ENCODE peak calls at places on chromosomes 1 and 21, in eight cellular contexts. Q is HCT116, K is breast epithelium, M is transverse colon, E is stomach, C is K562, A is GM12878, X is vagina. G is an unnamed sample. For H3K4me1, the result is how much of the 10 kb centered on the place peaks cover.

GRCh38 chr1:6447016-6447817 is 18.8 kb downstream of the TNFRSF25 start:
- DNase-seq in K (no peak), M (peak), E (no peak), Q (no peak), A (no peak), X (no peak), C (no peak), G (no peak)

GRCh38 chr1:220786337-220787068 is at the start of gene MTARC1:
- DNase-seq in A (no peak), M (peak), Q (no peak), E (peak), K (no peak), C (no peak), X (no peak), G (peak)

GRCh38 chr21:45347712-45348477 is 57.1 kb upstream of the COL18A1 start:
- DNase-seq in X (no peak), E (no peak), Q (no peak), C (no peak), K (no peak), M (no peak), A (no peak), G (no peak)

GRCh38 chr1:199081739-199082138 is 442.9 kb downstream of the PTPRC start:
- DNase-seq in Q (no peak), E (no peak), X (no peak), K (no peak), C (no peak), M (no peak), A (peak), G (no peak)

GRCh38 chr1:22829001-22829989 is 118.7 kb downstream of the EPHB2 start:
- DNase-seq in A (no peak), M (no peak), X (no peak), C (no peak), E (no peak), K (no peak), Q (no peak), G (no peak)

GRCh38 chr1:233433436-233434213 is 106.1 kb downstream of the MAP3K21 start:
- DNase-seq in C (no peak), K (no peak), X (no peak), A (no peak), Q (no peak), E (no peak), M (no peak), G (no peak)

GRCh38 chr1:30881266-30882181 is 27.0 kb downstream of the SDC3 start:
- DNase-seq in X (no peak), Q (no peak), K (no peak), A (peak), C (no peak), M (peak), E (no peak), G (no peak)

GRCh38 chr1:157377216-157377821 is 175.0 kb downstream of the FCRL5 start:
- DNase-seq in M (peak), X (no peak), A (no peak), E (peak), C (no peak), K (no peak), Q (peak), G (peak)

GRCh38 chr1:178733972-178734371 is 8.9 kb downstream of the RALGPS2 start:
- DNase-seq in E (no peak), M (no peak), K (no peak), Q (no peak), A (no peak), C (no peak), X (no peak), G (no peak)

GRCh38 chr1:105416246-105416645 is 1640.2 kb upstream of the PRMT6 start:
- DNase-seq in M (no peak), A (no peak), K (no peak), Q (no peak), C (no peak), E (no peak), X (no peak), G (no peak)

GRCh38 chr1:147624011-147624410 is 46.3 kb downstream of the ACP6 start:
- DNase-seq in M (no peak), E (no peak), A (no peak), X (no peak), C (no peak), Q (no peak), K (no peak), G (no peak)

GRCh38 chr21:16169102-16169511 is 439.3 kb downstream of the USP25 start:
- DNase-seq in M (no peak), Q (no peak), X (no peak), C (no peak), E (no peak), K (no peak), A (no peak), G (no peak)

GRCh38 chr1:53641481-53642214 is 97.3 kb downstream of the GLIS1 start:
- DNase-seq in C (no peak), A (no peak), Q (no peak), K (no peak), M (no peak), X (no peak), E (no peak), G (no peak)

GRCh38 chr1:174114788-174115448 is 44.4 kb upstream of the RABGAP1L start:
- DNase-seq in Q (peak), K (no peak), C (peak), A (no peak), E (no peak), M (peak), X (no peak), G (peak)

GRCh38 chr21:34809822-34810221 is 141.0 kb downstream of the CLIC6 start:
- DNase-seq in X (no peak), C (no peak), M (no peak), E (no peak), K (no peak), A (no peak), Q (no peak), G (no peak)

GRCh38 chr1:19866029-19866428 is 16.2 kb upstream of the OTUD3 start:
- DNase-seq in E (no peak), C (no peak), X (no peak), M (no peak), Q (no peak), K (no peak), A (no peak), G (no peak)

GRCh38 chr1:37998089-37998808 is 7.1 kb downstream of the FHL3 start:
- DNase-seq in E (no peak), M (no peak), Q (no peak), A (no peak), X (no peak), K (no peak), C (no peak), G (no peak)

GRCh38 chr1:37998913-37999433 is 6.3 kb downstream of the FHL3 start:
- DNase-seq in C (no peak), K (no peak), M (no peak), X (no peak), E (no peak), Q (no peak), A (no peak), G (no peak)

GRCh38 chr1:38000529-38001453 is 4.5 kb downstream of the FHL3 start:
- DNase-seq in E (no peak), K (peak), Q (no peak), X (no peak), M (no peak), C (peak), A (no peak), G (peak)

GRCh38 chr1:38000233-38000528 is 5.1 kb downstream of the FHL3 start:
- DNase-seq in M (no peak), Q (no peak), C (no peak), A (no peak), K (no peak), E (no peak), X (no peak), G (no peak)

GRCh38 chr1:37999434-38000232 is 5.7 kb downstream of the FHL3 start:
- DNase-seq in C (peak), E (no peak), M (no peak), A (no peak), X (no peak), Q (no peak), K (peak), G (peak)
- TF ChIP-seq POLR2A in C (peak), E (no peak), M (no peak), A (no peak), X (no peak), Q (no peak), K (no peak), G (peak)

GRCh38 chr1:110631836-110632620 is 25.9 kb upstream of the KCNA2 start:
- DNase-seq in Q (no peak), C (no peak), M (no peak), E (no peak), A (no peak), X (no peak), K (no peak), G (no peak)

GRCh38 chr1:110633646-110634030 is 27.5 kb upstream of the KCNA2 start:
- DNase-seq in M (no peak), Q (no peak), X (no peak), A (no peak), C (no peak), K (no peak), E (no peak), G (no peak)

GRCh38 chr1:110634455-110635281 is 28.5 kb upstream of the KCNA2 start:
- DNase-seq in C (no peak), M (peak), X (peak), Q (no peak), A (peak), E (peak), K (peak), G (no peak)

GRCh38 chr1:110635434-110635833 is 29.3 kb upstream of the KCNA2 start:
- DNase-seq in C (no peak), M (no peak), K (no peak), A (no peak), E (no peak), Q (no peak), X (no peak), G (no peak)

GRCh38 chr1:110634086-110634454 is 27.9 kb upstream of the KCNA2 start:
- DNase-seq in Q (no peak), M (no peak), E (no peak), C (no peak), K (no peak), A (no peak), X (no peak), G (no peak)
- H3K4me1 ChIP-seq in Q (under half), M (under half), E (under half), C (under half), K (under half), A (half or more), X (under half), G (under half)

GRCh38 chr1:224238212-224238611 is 55.2 kb downstream of the DEGS1 start:
- DNase-seq in A (no peak), C (no peak), M (no peak), K (no peak), Q (no peak), X (no peak), E (no peak), G (no peak)

GRCh38 chr1:224238756-224239155 is 55.7 kb downstream of the DEGS1 start:
- DNase-seq in A (no peak), E (no peak), X (no peak), M (no peak), C (no peak), K (no peak), Q (no peak), G (no peak)

GRCh38 chr1:224237094-224237881 is 54.2 kb downstream of the DEGS1 start:
- DNase-seq in X (no peak), Q (no peak), M (no peak), K (no peak), A (no peak), C (no peak), E (no peak), G (no peak)

GRCh38 chr1:224234017-224234416 is 51.0 kb downstream of the DEGS1 start:
- DNase-seq in Q (no peak), E (no peak), C (no peak), A (no peak), X (no peak), K (no peak), M (no peak), G (no peak)

GRCh38 chr1:224235819-224236493 is 52.9 kb downstream of the DEGS1 start:
- DNase-seq in K (no peak), E (no peak), A (no peak), M (no peak), Q (no peak), X (no peak), C (no peak), G (no peak)
- TF ChIP-seq POLR2AphosphoS5 in K (no peak), E (no peak), A (no peak), M (no peak), Q (no peak), X (no peak), C (no peak), G (no peak)

GRCh38 chr1:214229736-214230135 is 51.2 kb upstream of the SMYD2 start:
- DNase-seq in E (no peak), X (no peak), M (no peak), C (no peak), Q (no peak), A (no peak), K (no peak), G (no peak)

GRCh38 chr1:214228976-214229375 is 52.0 kb upstream of the SMYD2 start:
- DNase-seq in K (no peak), X (no peak), E (no peak), C (no peak), M (no peak), A (no peak), Q (no peak), G (no peak)

GRCh38 chr1:214236477-214236876 is 44.5 kb upstream of the SMYD2 start:
- DNase-seq in C (no peak), Q (no peak), E (no peak), X (no peak), M (no peak), A (no peak), K (no peak), G (no peak)

GRCh38 chr1:214233856-214234634 is 46.9 kb upstream of the SMYD2 start:
- DNase-seq in E (no peak), Q (no peak), A (no peak), X (no peak), C (no peak), M (no peak), K (no peak), G (no peak)

DNA sequence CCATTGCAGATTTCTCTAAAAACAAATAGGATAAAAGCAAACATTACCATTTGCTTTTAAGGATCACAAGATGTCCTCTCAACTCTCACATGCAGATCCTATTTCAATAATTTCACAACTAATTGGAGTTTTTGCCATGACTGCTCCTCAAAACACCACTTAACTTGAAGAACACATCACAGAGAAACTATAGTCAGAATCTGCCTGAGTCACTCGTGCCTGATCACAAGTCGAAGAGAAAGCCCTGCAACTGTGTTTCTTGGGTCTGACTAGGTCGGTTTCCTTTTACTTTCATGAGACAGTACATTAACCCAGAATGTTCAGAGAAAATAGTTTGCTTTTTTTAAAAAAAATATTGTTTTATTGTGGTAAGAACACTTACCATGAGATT is 46.3 kb upstream of the SMYD2 start:
- DNase-seq in Q (no peak), M (no peak), K (no peak), C (no peak), X (no peak), E (no peak), A (no peak), G (no peak)
- TF ChIP-seq POLR2A in Q (no peak), M (no peak), K (no peak), C (no peak), X (no peak), E (no peak), A (no peak), G (no peak)

GRCh38 chr21:32940079-32941014 is 85.4 kb upstream of the OLIG2 start:
- DNase-seq in A (no peak), K (no peak), Q (peak), M (peak), E (peak), X (no peak), C (peak), G (peak)
- H3K4me1 ChIP-seq in A (under half), K (under half), Q (under half), M (under half), E (under half), X (under half), C (under half), G (under half)

GRCh38 chr1:58931024-58931423 is 147.2 kb upstream of the JUN start:
- DNase-seq in E (no peak), Q (no peak), X (no peak), M (no peak), C (no peak), K (no peak), A (no peak), G (no peak)

GRCh38 chr1:58931761-58932160 is 147.9 kb upstream of the JUN start:
- DNase-seq in Q (no peak), E (no peak), M (no peak), K (no peak), A (no peak), C (no peak), X (no peak), G (no peak)

GRCh38 chr1:58933599-58933926 is 149.7 kb upstream of the JUN start:
- DNase-seq in K (no peak), M (no peak), E (no peak), A (no peak), Q (no peak), C (no peak), X (no peak), G (no peak)

GRCh38 chr1:58934711-58935110 is 150.9 kb upstream of the JUN start:
- DNase-seq in A (no peak), X (peak), C (no peak), Q (no peak), E (no peak), K (no peak), M (no peak), G (peak)

DNA sequence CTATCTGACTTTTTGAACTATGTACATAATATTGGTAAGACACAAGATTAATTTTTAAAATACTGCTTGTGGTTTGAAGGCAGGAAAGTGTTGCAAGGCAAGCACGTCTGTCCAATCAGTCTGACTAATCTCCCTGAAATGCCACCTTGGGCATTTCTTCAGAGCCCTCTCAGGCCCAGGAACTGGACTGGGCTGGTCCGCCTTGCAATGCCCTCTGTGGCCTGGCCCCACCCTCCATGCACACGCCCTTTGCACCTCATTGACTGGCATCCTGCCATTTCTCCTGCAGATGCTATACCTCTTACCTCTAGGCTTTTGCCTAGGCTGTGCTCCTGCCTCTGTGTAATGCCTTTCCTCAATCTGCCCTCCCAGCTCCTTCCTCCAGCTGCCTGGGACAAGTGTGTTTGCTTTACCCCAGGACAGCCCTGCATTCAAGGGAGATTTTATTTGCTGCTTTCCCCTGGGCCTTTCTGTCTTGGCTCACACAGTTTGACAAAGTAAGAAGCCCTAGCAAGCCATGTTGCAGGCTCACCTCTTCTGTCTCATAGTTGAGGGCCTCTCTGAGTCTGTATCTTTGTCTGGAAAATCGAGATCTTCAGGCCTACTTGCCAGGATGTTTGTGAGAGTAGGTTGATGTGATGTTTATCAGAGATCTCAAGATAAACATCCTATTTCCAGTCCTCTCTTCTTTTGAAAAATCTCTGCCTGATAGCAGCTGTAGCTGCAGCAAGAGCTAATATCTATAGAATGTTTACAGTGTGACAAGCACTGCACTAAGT is 149.2 kb upstream of the JUN start:
- DNase-seq in Q (peak), K (peak), E (peak), X (no peak), M (peak), C (no peak), A (no peak), G (no peak)
- TF ChIP-seq POLR2AphosphoS5 in Q (peak), K (no peak), E (peak), X (peak), M (peak), C (no peak), A (no peak), G (no peak)

DNA sequence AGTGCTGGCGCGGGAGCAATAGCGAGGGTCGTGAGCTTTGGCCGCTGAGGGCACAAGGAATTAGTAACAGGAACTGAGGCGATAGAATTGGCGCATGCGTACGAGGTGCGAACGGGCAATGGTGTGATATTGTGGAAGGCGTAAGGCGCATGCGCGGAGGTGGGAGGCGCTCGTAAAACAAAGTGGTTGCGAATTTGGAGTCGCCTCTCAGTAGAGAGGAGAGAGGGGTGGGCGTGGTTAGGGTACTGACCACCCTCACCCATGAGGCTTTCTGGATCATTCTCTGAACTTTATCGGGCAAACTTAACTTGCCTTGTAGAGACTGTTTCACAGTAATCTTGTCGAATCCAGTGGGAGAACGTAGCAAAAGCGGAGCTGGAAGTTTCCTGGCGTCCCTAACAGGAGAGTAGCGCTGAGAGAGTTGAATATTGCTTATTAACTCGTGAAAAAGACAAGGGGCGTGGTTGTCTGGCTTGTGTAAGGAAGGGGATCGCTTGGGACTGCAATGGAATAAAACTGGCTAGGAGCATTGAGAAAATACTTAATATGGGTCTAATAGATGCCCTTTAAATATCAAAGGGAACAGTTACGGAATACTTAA is 427 bp downstream of the CKS1B start:
- DNase-seq in E (peak), C (peak), K (peak), A (peak), M (peak), Q (peak), X (no peak), G (peak)
- TF ChIP-seq POLR2A in E (peak), C (peak), K (no peak), A (peak), M (peak), Q (peak), X (no peak), G (peak)

DNA sequence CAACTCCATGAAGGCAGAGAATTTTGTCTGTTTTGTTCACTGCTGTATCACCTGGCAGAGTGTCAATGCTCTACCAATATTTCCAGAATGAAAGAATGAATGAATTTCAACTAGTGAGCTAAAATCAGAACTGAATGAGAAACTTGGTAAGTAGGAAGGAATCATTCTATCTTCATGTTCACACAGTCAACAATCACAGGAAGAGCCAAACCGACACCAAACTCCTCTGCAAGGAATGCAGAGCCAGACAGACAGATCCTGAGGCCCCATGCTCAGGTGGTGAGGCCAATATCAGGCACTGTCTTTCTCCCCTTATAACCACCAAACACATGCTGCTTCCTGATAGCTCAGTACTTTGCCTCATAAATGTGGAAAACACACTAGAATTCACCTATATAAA is 139.1 kb downstream of the SLC45A1 start:
- DNase-seq in M (no peak), A (no peak), C (no peak), Q (no peak), E (no peak), K (no peak), X (no peak), G (peak)
- H3K4me1 ChIP-seq in M (under half), A (under half), C (under half), Q (under half), E (half or more), K (under half), X (half or more), G (under half)

G was measured in endothelial cell of umbilical vein.